ENCODE peak calls at places on chromosomes 16 and 17, in ten cellular contexts. One of them, this sample, is unnamed.
A peak's percentile ranks its signal among the peaks of the same experiment; 100 is the strongest.

GRCh38 chr17:75514299-75515228 is 773 bp downstream of the CASKIN2 start:
- DNase-seq in endothelial cell of umbilical vein: no peak
- DNase-seq in uterus: peak; percentile 51
- DNase-seq in esophagus squamous epithelium: no peak
- DNase-seq in HepG2: no peak
- DNase-seq in tibial nerve: no peak
- DNase-seq in ovary: peak; percentile 73
- DNase-seq in HCT116: no peak
- DNase-seq in A549: no peak
- DNase-seq in adrenal gland: peak; percentile 86
- DNase-seq in this sample: peak; percentile 84

GRCh38 chr17:82808921-82809905 is 30.6 kb downstream of the ZNF750 start:
- DNase-seq in ovary: no peak
- DNase-seq in uterus: peak; percentile 53
- DNase-seq in tibial nerve: no peak
- DNase-seq in HepG2: no peak
- DNase-seq in endothelial cell of umbilical vein: no peak
- DNase-seq in adrenal gland: no peak
- DNase-seq in esophagus squamous epithelium: no peak
- DNase-seq in HCT116: no peak
- DNase-seq in A549: no peak
- DNase-seq in this sample: no peak

GRCh38 chr16:60605176-60605575 is 1431.1 kb downstream of the CDH8 start:
- DNase-seq in uterus: no peak
- DNase-seq in esophagus squamous epithelium: no peak
- DNase-seq in endothelial cell of umbilical vein: no peak
- DNase-seq in tibial nerve: no peak
- DNase-seq in A549: no peak
- DNase-seq in HepG2: no peak
- DNase-seq in HCT116: no peak
- DNase-seq in ovary: no peak
- DNase-seq in adrenal gland: no peak
- DNase-seq in this sample: no peak

GRCh38 chr16:54136276-54136625 is 150.3 kb downstream of the IRX3 start:
- DNase-seq in uterus: no peak
- DNase-seq in HepG2: no peak
- DNase-seq in A549: no peak
- DNase-seq in ovary: no peak
- DNase-seq in HCT116: no peak
- DNase-seq in endothelial cell of umbilical vein: peak; percentile 36
- DNase-seq in adrenal gland: no peak
- DNase-seq in tibial nerve: no peak
- DNase-seq in esophagus squamous epithelium: no peak
- DNase-seq in this sample: no peak

GRCh38 chr17:59643159-59643857 is 23.6 kb downstream of the CLTC start:
- DNase-seq in endothelial cell of umbilical vein: no peak
- DNase-seq in ovary: no peak
- DNase-seq in esophagus squamous epithelium: no peak
- DNase-seq in A549: no peak
- DNase-seq in uterus: no peak
- DNase-seq in tibial nerve: no peak
- DNase-seq in adrenal gland: no peak
- DNase-seq in HepG2: no peak
- DNase-seq in HCT116: no peak
- DNase-seq in this sample: no peak

GRCh38 chr17:61007980-61008379 is 330.3 kb downstream of the BCAS3 start:
- DNase-seq in HepG2: no peak
- DNase-seq in uterus: no peak
- DNase-seq in endothelial cell of umbilical vein: no peak
- DNase-seq in ovary: no peak
- DNase-seq in adrenal gland: no peak
- DNase-seq in A549: no peak
- DNase-seq in HCT116: no peak
- DNase-seq in esophagus squamous epithelium: no peak
- DNase-seq in tibial nerve: no peak
- DNase-seq in this sample: no peak

GRCh38 chr17:78832541-78832810 is 8.1 kb downstream of the USP36 start:
- DNase-seq in esophagus squamous epithelium: no peak
- DNase-seq in ovary: no peak
- DNase-seq in uterus: no peak
- DNase-seq in HCT116: no peak
- DNase-seq in A549: no peak
- DNase-seq in HepG2: no peak
- DNase-seq in adrenal gland: no peak
- DNase-seq in tibial nerve: no peak
- DNase-seq in endothelial cell of umbilical vein: no peak
- DNase-seq in this sample: no peak

GRCh38 chr17:63587770-63588169 is 12.9 kb upstream of the TACO1 start:
- DNase-seq in A549: no peak
- DNase-seq in uterus: no peak
- DNase-seq in esophagus squamous epithelium: no peak
- DNase-seq in adrenal gland: no peak
- DNase-seq in HCT116: no peak
- DNase-seq in tibial nerve: no peak
- DNase-seq in endothelial cell of umbilical vein: no peak
- DNase-seq in ovary: no peak
- DNase-seq in HepG2: no peak
- DNase-seq in this sample: no peak

GRCh38 chr17:41648411-41649195 is 24.2 kb upstream of the KRT17 start:
- DNase-seq in uterus: peak; percentile 82
- DNase-seq in ovary: peak; percentile 90
- DNase-seq in HepG2: peak; percentile 75
- DNase-seq in endothelial cell of umbilical vein: peak; percentile 78
- DNase-seq in A549: peak; percentile 93
- DNase-seq in HCT116: peak; percentile 77
- DNase-seq in esophagus squamous epithelium: peak; percentile 21
- DNase-seq in tibial nerve: peak; percentile 70
- DNase-seq in adrenal gland: peak; percentile 86
- DNase-seq in this sample: peak; percentile 96
- H3K27ac ChIP-seq in uterus: peak overlapping the region; percentile 69
- H3K27ac ChIP-seq in ovary: no peak overlapping the region
- H3K27ac ChIP-seq in HepG2: no peak overlapping the region
- H3K27ac ChIP-seq in endothelial cell of umbilical vein: no peak overlapping the region
- H3K27ac ChIP-seq in A549: peak overlapping the region; percentile 85
- H3K27ac ChIP-seq in HCT116: peak overlapping the region; percentile 41
- H3K27ac ChIP-seq in esophagus squamous epithelium: peak overlapping the region; percentile 95
- H3K27ac ChIP-seq in tibial nerve: peak overlapping the region; percentile 68
- H3K27ac ChIP-seq in adrenal gland: no peak overlapping the region
- H3K27ac ChIP-seq in this sample: no peak overlapping the region

GRCh38 chr16:56336071-56336688 is 89.2 kb downstream of the AMFR start:
- DNase-seq in endothelial cell of umbilical vein: no peak
- DNase-seq in ovary: no peak
- DNase-seq in adrenal gland: no peak
- DNase-seq in tibial nerve: no peak
- DNase-seq in uterus: no peak
- DNase-seq in HCT116: no peak
- DNase-seq in A549: no peak
- DNase-seq in esophagus squamous epithelium: no peak
- DNase-seq in HepG2: no peak
- DNase-seq in this sample: no peak

GRCh38 chr16:56336711-56337110 is 88.6 kb downstream of the AMFR start:
- DNase-seq in tibial nerve: no peak
- DNase-seq in adrenal gland: no peak
- DNase-seq in uterus: no peak
- DNase-seq in HCT116: no peak
- DNase-seq in ovary: no peak
- DNase-seq in A549: no peak
- DNase-seq in endothelial cell of umbilical vein: no peak
- DNase-seq in esophagus squamous epithelium: no peak
- DNase-seq in HepG2: no peak
- DNase-seq in this sample: peak; percentile 58

GRCh38 chr16:56338566-56339318 is 86.6 kb downstream of the AMFR start:
- DNase-seq in endothelial cell of umbilical vein: no peak
- DNase-seq in ovary: no peak
- DNase-seq in uterus: no peak
- DNase-seq in HCT116: no peak
- DNase-seq in adrenal gland: no peak
- DNase-seq in esophagus squamous epithelium: no peak
- DNase-seq in HepG2: no peak
- DNase-seq in A549: no peak
- DNase-seq in tibial nerve: no peak
- DNase-seq in this sample: no peak

GRCh38 chr16:56337131-56337857 is 88.1 kb downstream of the AMFR start:
- DNase-seq in ovary: no peak
- DNase-seq in adrenal gland: no peak
- DNase-seq in uterus: no peak
- DNase-seq in tibial nerve: no peak
- DNase-seq in esophagus squamous epithelium: no peak
- DNase-seq in A549: no peak
- DNase-seq in HCT116: no peak
- DNase-seq in HepG2: no peak
- DNase-seq in endothelial cell of umbilical vein: no peak
- DNase-seq in this sample: peak; percentile 55

GRCh38 chr16:56337858-56338325 is 87.5 kb downstream of the AMFR start:
- DNase-seq in esophagus squamous epithelium: no peak
- DNase-seq in HCT116: no peak
- DNase-seq in adrenal gland: no peak
- DNase-seq in A549: no peak
- DNase-seq in HepG2: no peak
- DNase-seq in endothelial cell of umbilical vein: no peak
- DNase-seq in ovary: no peak
- DNase-seq in uterus: no peak
- DNase-seq in tibial nerve: no peak
- DNase-seq in this sample: no peak
- TF ChIP-seq POLR2A in esophagus squamous epithelium: no peak
- TF ChIP-seq POLR2A in HCT116: no peak
- TF ChIP-seq POLR2A in adrenal gland: no peak
- TF ChIP-seq POLR2A in A549: no peak
- TF ChIP-seq POLR2A in HepG2: no peak
- TF ChIP-seq POLR2A in endothelial cell of umbilical vein: no peak
- TF ChIP-seq POLR2A in ovary: no peak
- TF ChIP-seq POLR2A in uterus: no peak
- TF ChIP-seq POLR2A in tibial nerve: no peak
- TF ChIP-seq POLR2A in this sample: no peak

GRCh38 chr16:58086381-58087208 is 42.6 kb downstream of the CFAP20 start:
- DNase-seq in adrenal gland: no peak
- DNase-seq in tibial nerve: no peak
- DNase-seq in HCT116: no peak
- DNase-seq in A549: no peak
- DNase-seq in HepG2: no peak
- DNase-seq in esophagus squamous epithelium: no peak
- DNase-seq in uterus: no peak
- DNase-seq in endothelial cell of umbilical vein: no peak
- DNase-seq in ovary: no peak
- DNase-seq in this sample: peak; percentile 53

GRCh38 chr16:58085584-58086251 is 43.5 kb downstream of the CFAP20 start:
- DNase-seq in esophagus squamous epithelium: no peak
- DNase-seq in A549: no peak
- DNase-seq in endothelial cell of umbilical vein: no peak
- DNase-seq in uterus: no peak
- DNase-seq in tibial nerve: no peak
- DNase-seq in HepG2: no peak
- DNase-seq in ovary: no peak
- DNase-seq in HCT116: no peak
- DNase-seq in adrenal gland: no peak
- DNase-seq in this sample: peak; percentile 51

GRCh38 chr16:58084635-58085034 is 44.5 kb downstream of the CFAP20 start:
- DNase-seq in A549: no peak
- DNase-seq in endothelial cell of umbilical vein: no peak
- DNase-seq in ovary: no peak
- DNase-seq in HCT116: no peak
- DNase-seq in HepG2: no peak
- DNase-seq in tibial nerve: no peak
- DNase-seq in uterus: no peak
- DNase-seq in adrenal gland: no peak
- DNase-seq in esophagus squamous epithelium: no peak
- DNase-seq in this sample: peak; percentile 56

GRCh38 chr16:58085171-58085570 is 44.0 kb downstream of the CFAP20 start:
- DNase-seq in tibial nerve: no peak
- DNase-seq in HepG2: no peak
- DNase-seq in adrenal gland: no peak
- DNase-seq in endothelial cell of umbilical vein: no peak
- DNase-seq in uterus: no peak
- DNase-seq in esophagus squamous epithelium: no peak
- DNase-seq in HCT116: no peak
- DNase-seq in A549: no peak
- DNase-seq in ovary: no peak
- DNase-seq in this sample: peak; percentile 48

DNA sequence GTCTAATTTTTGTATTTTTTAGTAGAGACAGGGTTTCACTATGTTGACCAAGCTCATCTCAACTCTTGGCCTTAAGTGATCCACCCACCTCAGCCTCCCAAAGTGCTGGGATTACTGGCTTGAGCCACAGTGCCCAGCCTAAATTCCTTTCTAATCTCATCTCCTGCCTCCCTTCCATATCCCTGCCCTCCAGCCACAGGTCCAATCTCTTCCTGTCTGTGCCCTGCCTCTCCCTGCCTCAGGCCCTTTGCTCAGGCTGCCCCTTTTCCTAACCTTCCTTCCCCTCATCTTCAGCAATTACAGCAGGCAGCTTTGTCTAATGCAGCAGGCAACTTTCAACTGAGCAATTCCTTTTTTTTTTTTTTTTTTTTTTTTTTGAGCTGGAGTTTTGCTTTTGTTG is 46.8 kb downstream of the CFAP20 start:
- DNase-seq in uterus: no peak
- DNase-seq in endothelial cell of umbilical vein: no peak
- DNase-seq in adrenal gland: no peak
- DNase-seq in A549: no peak
- DNase-seq in HCT116: no peak
- DNase-seq in ovary: no peak
- DNase-seq in tibial nerve: no peak
- DNase-seq in esophagus squamous epithelium: no peak
- DNase-seq in HepG2: no peak
- DNase-seq in this sample: peak; percentile 40
- H3K4me1 ChIP-seq in uterus: no peaks in the 10 kb centered on the region
- H3K4me1 ChIP-seq in endothelial cell of umbilical vein: peaks cover 22% of the 10 kb centered on the region
- H3K4me1 ChIP-seq in adrenal gland: no peaks in the 10 kb centered on the region
- H3K4me1 ChIP-seq in A549: no peaks in the 10 kb centered on the region
- H3K4me1 ChIP-seq in HCT116: no peaks in the 10 kb centered on the region
- H3K4me1 ChIP-seq in ovary: no peaks in the 10 kb centered on the region
- H3K4me1 ChIP-seq in tibial nerve: no peaks in the 10 kb centered on the region
- H3K4me1 ChIP-seq in esophagus squamous epithelium: no peaks in the 10 kb centered on the region
- H3K4me1 ChIP-seq in HepG2: no peaks in the 10 kb centered on the region
- H3K4me1 ChIP-seq in this sample: peaks cover 22% of the 10 kb centered on the region

GRCh38 chr16:84138824-84139627 is 6.0 kb downstream of the HSDL1 start:
- DNase-seq in tibial nerve: no peak
- DNase-seq in endothelial cell of umbilical vein: no peak
- DNase-seq in HCT116: peak; percentile 54
- DNase-seq in esophagus squamous epithelium: no peak
- DNase-seq in A549: no peak
- DNase-seq in ovary: no peak
- DNase-seq in adrenal gland: peak; percentile 47
- DNase-seq in uterus: no peak
- DNase-seq in HepG2: peak; percentile 97
- DNase-seq in this sample: no peak

GRCh38 chr16:84138500-84138823 is 6.5 kb downstream of the HSDL1 start:
- DNase-seq in HCT116: no peak
- DNase-seq in A549: no peak
- DNase-seq in uterus: no peak
- DNase-seq in tibial nerve: no peak
- DNase-seq in adrenal gland: no peak
- DNase-seq in esophagus squamous epithelium: no peak
- DNase-seq in ovary: no peak
- DNase-seq in endothelial cell of umbilical vein: no peak
- DNase-seq in HepG2: no peak
- DNase-seq in this sample: no peak

GRCh38 chr16:84136331-84137125 is 8.4 kb downstream of the HSDL1 start:
- DNase-seq in uterus: no peak
- DNase-seq in HCT116: no peak
- DNase-seq in tibial nerve: no peak
- DNase-seq in esophagus squamous epithelium: no peak
- DNase-seq in A549: no peak
- DNase-seq in endothelial cell of umbilical vein: no peak
- DNase-seq in adrenal gland: no peak
- DNase-seq in HepG2: no peak
- DNase-seq in ovary: no peak
- DNase-seq in this sample: no peak

GRCh38 chr16:84137769-84138357 is 7.1 kb downstream of the HSDL1 start:
- DNase-seq in esophagus squamous epithelium: no peak
- DNase-seq in A549: no peak
- DNase-seq in endothelial cell of umbilical vein: no peak
- DNase-seq in HepG2: no peak
- DNase-seq in HCT116: no peak
- DNase-seq in ovary: no peak
- DNase-seq in tibial nerve: no peak
- DNase-seq in uterus: no peak
- DNase-seq in adrenal gland: no peak
- DNase-seq in this sample: no peak

DNA sequence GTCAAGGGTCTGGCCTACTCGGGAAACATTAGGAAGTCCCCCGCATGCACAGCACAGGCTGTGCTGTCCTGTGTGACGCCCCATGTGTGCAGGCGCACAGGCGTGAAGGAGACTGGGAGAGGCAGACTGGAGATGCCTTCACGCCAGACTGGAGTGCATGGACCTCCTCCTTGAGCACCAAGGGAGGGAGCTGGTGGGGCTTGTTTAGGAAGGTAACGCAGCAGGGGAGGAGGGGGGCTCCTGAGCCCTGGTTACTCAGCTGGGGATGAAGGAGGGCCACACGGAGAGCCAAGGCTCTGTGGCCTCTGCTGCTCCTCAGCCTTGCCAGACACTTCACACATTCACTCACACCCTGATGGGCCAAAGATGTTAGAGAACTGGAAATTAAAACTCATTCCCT is 7.7 kb downstream of the HSDL1 start:
- DNase-seq in HepG2: no peak
- DNase-seq in HCT116: no peak
- DNase-seq in endothelial cell of umbilical vein: no peak
- DNase-seq in adrenal gland: no peak
- DNase-seq in uterus: no peak
- DNase-seq in esophagus squamous epithelium: no peak
- DNase-seq in A549: no peak
- DNase-seq in tibial nerve: no peak
- DNase-seq in ovary: no peak
- DNase-seq in this sample: no peak
- H3K27ac ChIP-seq in HepG2: peak overlapping the region; percentile 2
- H3K27ac ChIP-seq in HCT116: no peak overlapping the region
- H3K27ac ChIP-seq in endothelial cell of umbilical vein: no peak overlapping the region
- H3K27ac ChIP-seq in adrenal gland: no peak overlapping the region
- H3K27ac ChIP-seq in uterus: no peak overlapping the region
- H3K27ac ChIP-seq in esophagus squamous epithelium: no peak overlapping the region
- H3K27ac ChIP-seq in A549: no peak overlapping the region
- H3K27ac ChIP-seq in tibial nerve: no peak overlapping the region
- H3K27ac ChIP-seq in ovary: no peak overlapping the region
- H3K27ac ChIP-seq in this sample: no peak overlapping the region

This sample was measured in spleen.